ENCODE peak calls at places on chromosome 15, in five cellular contexts. G is uterus, E is endodermal cell, D is skeletal muscle cell, M is foreskin fibroblast. S is an unnamed sample.
A peak's percentile ranks its signal among the peaks of the same experiment; 100 is the strongest.

GRCh38 chr15:38864827-38865604 is 300.4 kb upstream of the RASGRP1 start:
- DNase-seq in D (peak; percentile 100), G (peak; percentile 28), M (peak; percentile 81), E (no peak), S (peak; percentile 80)

GRCh38 chr15:84983299-84983698 is 1.6 kb downstream of the PDE8A start:
- DNase-seq in D (no peak), G (no peak), E (no peak), M (no peak), S (no peak)

GRCh38 chr15:69568621-69569020 is 116.0 kb downstream of the RPLP1 start:
- DNase-seq in G (no peak), E (no peak), D (peak; percentile 36), M (peak; percentile 80), S (no peak)

GRCh38 chr15:51759557-51760070 is 8.2 kb downstream of the TMOD2 start:
- DNase-seq in G (peak; percentile 66), M (peak; percentile 95), D (peak; percentile 96), E (peak; percentile 76), S (no peak)

GRCh38 chr15:71312731-71313460 is 197.6 kb downstream of the THSD4 start:
- DNase-seq in E (no peak), D (no peak), M (peak; percentile 48), G (no peak), S (no peak)

GRCh38 chr15:50333229-50333628 is 21.8 kb downstream of the GABPB1 start:
- DNase-seq in G (no peak), D (no peak), E (no peak), M (no peak), S (no peak)

GRCh38 chr15:92714071-92714456 is 58.5 kb upstream of the FAM174B start:
- DNase-seq in M (peak; percentile 44), G (peak; percentile 43), E (peak; percentile 75), D (no peak), S (no peak)

GRCh38 chr15:75170711-75171341 is 30.9 kb upstream of the C15orf39 start:
- DNase-seq in D (no peak), M (peak; percentile 69), G (no peak), E (no peak), S (no peak)

GRCh38 chr15:33621156-33621555 is 310.4 kb downstream of the RYR3 start:
- DNase-seq in G (no peak), E (no peak), D (no peak), M (no peak), S (no peak)

GRCh38 chr15:55685292-55685691 is 57.7 kb downstream of the PRTG start:
- DNase-seq in G (no peak), D (no peak), M (peak; percentile 69), E (no peak), S (no peak)

GRCh38 chr15:32884136-32884535 is 166.3 kb downstream of the GREM1 start:
- DNase-seq in D (peak; percentile 49), E (no peak), G (no peak), M (peak; percentile 54), S (no peak)

GRCh38 chr15:100167884-100168375 is 173.8 kb downstream of the ADAMTS17 start:
- DNase-seq in E (no peak), G (peak; percentile 75), M (no peak), D (no peak), S (peak; percentile 67)

GRCh38 chr15:25739687-25740121 is 123.4 kb downstream of the ATP10A start:
- DNase-seq in E (peak; percentile 67), D (peak; percentile 44), M (peak; percentile 73), G (no peak), S (no peak)

GRCh38 chr15:65373163-65373651 is 4.6 kb downstream of the IGDCC3 start:
- DNase-seq in E (peak; percentile 40), G (no peak), D (no peak), M (no peak), S (no peak)

GRCh38 chr15:72199721-72200212 is 2.2 kb upstream of the GRAMD2A start:
- DNase-seq in G (peak; percentile 73), D (peak; percentile 29), E (peak; percentile 94), M (peak; percentile 88), S (no peak)

GRCh38 chr15:64334530-64334929 is 21.4 kb downstream of the CSNK1G1 start:
- DNase-seq in M (no peak), D (no peak), G (no peak), E (peak; percentile 73), S (no peak)

GRCh38 chr15:41535529-41535928 is 8.5 kb downstream of the RPAP1 start:
- DNase-seq in E (no peak), G (no peak), D (no peak), M (no peak), S (no peak)

GRCh38 chr15:51229907-51230328 is 108.5 kb downstream of the CYP19A1 start:
- DNase-seq in D (no peak), G (no peak), M (peak; percentile 76), E (peak; percentile 63), S (no peak)

GRCh38 chr15:77670558-77671148 is 37.9 kb upstream of the LINGO1 start:
- DNase-seq in G (no peak), M (no peak), D (no peak), E (no peak), S (no peak)

GRCh38 chr15:99987701-99988100 is 254.5 kb upstream of the LYSMD4 start:
- DNase-seq in D (no peak), G (no peak), E (no peak), M (no peak), S (no peak)

GRCh38 chr15:51623386-51623938 is 891 bp upstream of the DMXL2 start:
- DNase-seq in M (no peak), E (no peak), G (no peak), D (no peak), S (no peak)

GRCh38 chr15:32794973-32795372 is 77.2 kb downstream of the GREM1 start:
- DNase-seq in D (no peak), G (no peak), M (peak; percentile 57), E (no peak), S (no peak)

GRCh38 chr15:96352594-96353377 is 22.3 kb downstream of the NR2F2 start:
- DNase-seq in M (peak; percentile 23), D (no peak), G (no peak), E (no peak), S (no peak)

GRCh38 chr15:74196175-74196574 is 6.4 kb downstream of the STRA6 start:
- DNase-seq in M (peak; percentile 90), D (peak; percentile 80), E (no peak), G (peak; percentile 54), S (no peak)

GRCh38 chr15:64216722-64217428 is 54.1 kb upstream of the PPIB start:
- DNase-seq in E (no peak), G (no peak), D (no peak), M (peak; percentile 19), S (no peak)

DNA sequence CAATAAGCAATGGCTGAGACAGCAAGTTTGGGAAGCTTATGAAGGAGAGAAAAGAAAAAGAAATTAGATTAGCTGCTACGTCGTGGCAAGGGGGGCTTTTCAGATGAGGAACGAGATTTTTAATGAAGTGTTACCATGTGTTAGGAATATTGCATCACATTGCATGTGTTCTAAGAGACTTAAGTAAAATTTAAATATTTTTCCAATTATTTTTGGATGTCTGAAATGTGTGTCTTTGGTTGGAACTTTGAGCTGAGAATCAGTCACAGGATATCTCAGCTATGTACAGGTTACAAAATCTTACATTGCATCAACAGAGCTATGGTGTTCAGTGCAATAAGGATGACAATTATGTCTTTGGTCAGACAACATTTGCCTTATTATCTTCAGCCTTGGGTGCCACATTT is 61.6 kb upstream of the ZNF280D start:
- DNase-seq in D (no peak), G (no peak), E (no peak), M (no peak), S (no peak)
- H3K4me3 ChIP-seq in D (no peak overlapping the region), G (no peak overlapping the region), E (no peak overlapping the region), M (no peak overlapping the region), S (no peak overlapping the region)

GRCh38 chr15:58117619-58118018 is 20.6 kb upstream of the AQP9 start:
- DNase-seq in D (no peak), G (no peak), M (no peak), E (no peak), S (no peak)
- H3K4me3 ChIP-seq in D (no peak overlapping the region), G (no peak overlapping the region), M (no peak overlapping the region), E (no peak overlapping the region), S (no peak overlapping the region)

DNA sequence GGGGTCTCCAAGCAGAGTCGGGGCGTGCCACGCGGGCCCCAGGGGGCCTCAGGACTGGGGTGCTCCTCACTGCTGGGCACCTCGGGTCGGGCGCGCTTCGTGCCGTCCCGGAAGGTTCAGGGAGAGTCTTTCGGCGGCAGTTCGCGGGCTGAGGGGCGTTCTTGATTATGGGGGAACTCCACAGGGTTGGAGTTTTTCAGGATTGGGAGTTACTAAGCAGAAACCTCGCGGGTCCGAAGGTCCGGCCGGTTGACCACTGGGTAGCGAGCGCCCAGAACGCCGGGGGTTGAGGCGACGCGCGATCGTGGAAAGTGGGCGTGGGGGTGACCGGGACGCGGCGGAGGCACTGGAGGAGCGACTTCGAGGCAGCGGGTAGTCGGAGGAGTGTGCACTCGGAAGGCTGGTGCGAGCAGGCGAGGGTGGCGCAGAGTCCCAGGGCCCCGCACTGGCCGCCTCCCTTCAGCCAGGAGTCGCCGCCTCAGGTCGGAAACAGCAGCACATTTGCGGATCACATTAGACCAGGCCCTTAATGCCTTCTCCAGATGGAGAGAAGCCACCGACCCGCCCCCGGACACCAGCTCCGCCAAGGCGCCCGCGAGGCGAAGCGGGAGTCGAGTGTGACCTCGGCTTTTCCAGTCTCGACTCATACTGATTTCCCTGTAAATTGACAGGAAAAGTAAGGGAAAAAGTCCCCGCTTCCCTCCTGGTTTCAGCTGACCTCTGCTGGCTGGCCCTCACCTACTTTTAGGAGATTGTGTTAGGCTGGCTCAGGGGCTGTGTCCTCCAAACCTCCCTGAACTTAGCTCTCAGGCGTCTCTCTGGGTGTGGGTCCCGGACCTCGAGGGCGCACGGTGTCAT is 685 bp downstream of the ADAMTSL3 start:
- DNase-seq in G (peak; percentile 64), E (peak; percentile 87), M (peak; percentile 10), D (no peak), S (no peak)
- H3K4me3 ChIP-seq in G (peak overlapping the region; percentile 17), E (peak overlapping the region; percentile 76), M (no peak overlapping the region), D (peak overlapping the region; percentile 11), S (peak overlapping the region; percentile 80)

GRCh38 chr15:31391687-31392671 is 65.3 kb downstream of the KLF13 start:
- DNase-seq in D (no peak), M (peak; percentile 83), G (peak; percentile 80), E (peak; percentile 86), S (peak; percentile 92)

GRCh38 chr15:31392761-31393401 is 66.2 kb downstream of the KLF13 start:
- DNase-seq in M (peak; percentile 38), D (no peak), G (no peak), E (peak; percentile 76), S (no peak)

GRCh38 chr15:31396881-31397560 is 70.4 kb downstream of the KLF13 start:
- DNase-seq in M (peak; percentile 89), G (peak; percentile 81), E (peak; percentile 98), D (peak; percentile 48), S (peak; percentile 97)

GRCh38 chr15:31390777-31391486 is 64.3 kb downstream of the KLF13 start:
- DNase-seq in M (no peak), E (peak; percentile 51), G (no peak), D (no peak), S (peak; percentile 69)

GRCh38 chr15:31393441-31394091 is 66.9 kb downstream of the KLF13 start:
- DNase-seq in G (no peak), D (no peak), M (no peak), E (peak; percentile 58), S (no peak)
- H3K4me3 ChIP-seq in G (no peak overlapping the region), D (no peak overlapping the region), M (no peak overlapping the region), E (no peak overlapping the region), S (peak overlapping the region; percentile 90)